ENCODE peak calls at places on chromosomes 6 and 20, in seven cellular contexts. F is HepG2, J is A549, Q is IMR-90, K is K562, V is GM12878, B is H1. R is an unnamed sample.

GRCh38 chr6:10569392-10570127 is 48.4 kb downstream of the GCNT2 start:
- DNase-seq in F (no peak), J (no peak), Q (no peak), K (no peak), V (no peak), B (no peak), R (no peak)

GRCh38 chr6:125888989-125889656 is 67.4 kb upstream of the HINT3 start:
- DNase-seq in F (peak; percentile 64), J (peak; percentile 61), Q (peak; percentile 40), K (peak; percentile 76), V (no peak), B (no peak), R (peak; percentile 24)

GRCh38 chr20:38870733-38871559 is 55.3 kb upstream of the FAM83D start:
- DNase-seq in F (no peak), J (peak; percentile 58), Q (peak; percentile 1), K (peak; percentile 54), V (no peak), B (no peak), R (peak; percentile 52)

GRCh38 chr20:43736588-43737091 is 9.8 kb upstream of the GTSF1L start:
- DNase-seq in F (no peak), J (no peak), Q (peak; percentile 10), K (peak; percentile 34), V (peak; percentile 79), B (no peak), R (no peak)

GRCh38 chr6:153727910-153728309 is 311.1 kb upstream of the OPRM1 start:
- DNase-seq in F (no peak), J (no peak), Q (no peak), K (no peak), V (no peak), B (no peak), R (no peak)

GRCh38 chr6:77181749-77182148 is 281.5 kb downstream of the HTR1B start:
- DNase-seq in F (no peak), J (no peak), Q (no peak), K (no peak), V (no peak), B (no peak), R (no peak)

GRCh38 chr20:20333866-20334265 is 34.0 kb upstream of the INSM1 start:
- DNase-seq in F (no peak), J (no peak), Q (no peak), K (no peak), V (no peak), B (no peak), R (no peak)

GRCh38 chr6:16206595-16207037 is 31.8 kb upstream of the GMPR start:
- DNase-seq in F (peak; percentile 50), J (peak; percentile 49), Q (peak; percentile 87), K (peak; percentile 79), V (no peak), B (no peak), R (peak; percentile 37)

DNA sequence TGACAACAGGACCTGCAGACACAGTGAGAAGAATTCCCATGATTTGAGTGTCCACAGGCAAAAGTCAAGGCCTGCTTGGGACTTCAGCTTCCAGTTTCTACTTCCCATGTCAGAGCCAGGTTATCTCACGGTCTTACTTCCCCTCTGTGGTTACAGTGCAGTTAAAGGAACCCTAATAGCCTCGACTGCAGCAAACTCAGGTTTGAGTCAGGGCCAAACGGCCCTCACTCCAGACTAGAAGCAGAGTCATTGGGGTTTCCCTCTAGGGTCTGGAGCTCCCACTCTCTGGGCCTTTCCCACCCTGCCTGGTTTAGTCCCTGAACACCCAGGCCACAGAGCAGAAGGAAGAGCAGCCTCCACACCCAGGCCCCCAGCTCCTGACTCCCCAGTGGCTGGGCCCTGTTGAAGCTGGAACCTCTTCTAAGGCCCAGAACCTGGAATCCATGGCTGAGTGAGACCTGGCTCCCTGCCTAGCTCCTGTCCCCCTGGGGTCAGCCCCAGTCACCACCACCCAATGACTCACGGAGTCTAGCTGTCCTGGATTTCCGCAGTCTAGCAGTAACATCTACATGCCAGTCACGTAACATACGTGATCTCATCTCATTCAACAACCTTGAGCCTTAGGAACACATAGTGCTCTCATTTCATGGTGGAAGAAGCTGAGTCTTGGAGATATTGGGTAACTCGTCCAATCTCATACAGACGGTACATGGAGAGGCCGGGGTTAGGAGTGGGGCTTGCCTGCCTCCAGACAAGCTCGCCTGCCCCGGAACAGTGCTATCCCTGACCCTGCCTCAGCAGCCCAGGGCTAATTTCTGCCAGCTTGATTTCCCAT is 9.2 kb upstream of the GHRH start:
- DNase-seq in F (peak; percentile 75), J (no peak), Q (peak; percentile 50), K (peak; percentile 55), V (peak; percentile 79), B (no peak), R (no peak)
- TF ChIP-seq CEBPB in F (peak; percentile 62), J (no peak), Q (no peak), K (no peak), V (no peak), B (no peak), R (no peak)

GRCh38 chr20:34552569-34552968 is 5.9 kb upstream of the MAP1LC3A start:
- DNase-seq in F (no peak), J (no peak), Q (no peak), K (no peak), V (no peak), B (no peak), R (no peak)

GRCh38 chr20:34547844-34548613 is 10.5 kb upstream of the MAP1LC3A start:
- DNase-seq in F (no peak), J (no peak), Q (no peak), K (no peak), V (no peak), B (no peak), R (no peak)

GRCh38 chr20:34546751-34547181 is 11.8 kb upstream of the MAP1LC3A start:
- DNase-seq in F (no peak), J (no peak), Q (no peak), K (no peak), V (no peak), B (no peak), R (no peak)

GRCh38 chr20:34549929-34550305 is 8.6 kb upstream of the MAP1LC3A start:
- DNase-seq in F (no peak), J (no peak), Q (no peak), K (no peak), V (no peak), B (no peak), R (no peak)

GRCh38 chr20:34549291-34549928 is 9.1 kb upstream of the MAP1LC3A start:
- DNase-seq in F (peak; percentile 60), J (peak; percentile 65), Q (peak; percentile 15), K (peak; percentile 63), V (no peak), B (no peak), R (peak; percentile 19)
- TF ChIP-seq CEBPB in F (no peak), J (no peak), Q (no peak), K (no peak), V (no peak), B (no peak), R (no peak)

DNA sequence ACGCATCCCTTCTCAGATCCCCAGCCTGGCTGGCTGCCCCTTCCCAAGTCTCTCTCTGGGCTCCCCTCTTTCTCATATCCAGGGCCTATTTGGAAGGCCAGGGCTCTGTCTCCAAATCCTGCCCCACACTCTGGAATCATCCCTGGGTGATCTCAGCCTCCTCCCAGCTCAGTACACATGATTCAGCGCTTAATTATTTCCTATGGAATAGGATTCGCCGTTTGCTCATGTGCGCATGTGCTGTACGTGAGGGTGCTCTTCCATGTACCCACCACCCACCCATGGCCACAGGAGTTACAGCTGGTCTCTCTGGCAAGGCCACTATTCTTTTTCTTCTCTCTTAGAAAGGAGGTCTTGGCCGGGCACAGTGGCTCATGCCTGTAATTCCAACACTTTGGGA is 81.7 kb upstream of the FOXP4 start:
- DNase-seq in F (no peak), J (no peak), Q (peak; percentile 58), K (no peak), V (no peak), B (no peak), R (no peak)
- TF ChIP-seq CEBPB in F (no peak), J (no peak), Q (no peak), K (no peak), V (no peak), B (no peak), R (no peak)

DNA sequence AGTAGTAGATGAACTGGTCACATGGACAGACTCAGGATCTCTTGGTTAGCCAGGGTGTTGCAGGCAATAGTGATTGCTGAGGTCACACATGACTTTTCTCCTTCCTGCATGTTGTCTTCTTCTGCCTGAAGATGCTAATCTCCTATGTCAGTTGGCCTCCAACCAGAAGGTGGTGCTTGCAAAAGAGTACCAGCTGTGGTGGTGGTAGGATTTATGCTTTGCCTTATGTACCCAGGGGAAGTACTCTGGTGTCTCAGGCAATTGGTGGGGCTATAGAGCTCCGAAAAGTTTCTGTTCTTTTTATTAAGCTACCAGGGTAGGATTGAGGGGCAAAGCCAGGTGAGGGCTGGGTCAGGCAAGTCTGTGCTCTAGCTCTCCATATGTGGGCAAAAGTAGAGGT is 98.5 kb downstream of the CARMIL1 start:
- DNase-seq in F (no peak), J (no peak), Q (no peak), K (no peak), V (no peak), B (no peak), R (no peak)
- TF ChIP-seq CEBPB in F (no peak), J (no peak), Q (no peak), K (no peak), V (no peak), B (no peak), R (no peak)

GRCh38 chr6:4819706-4820283 is 43.6 kb downstream of the CDYL start:
- DNase-seq in F (no peak), J (no peak), Q (peak; percentile 49), K (no peak), V (no peak), B (no peak), R (no peak)
- TF ChIP-seq CEBPB in F (no peak), J (no peak), Q (no peak), K (no peak), V (no peak), B (no peak), R (no peak)

DNA sequence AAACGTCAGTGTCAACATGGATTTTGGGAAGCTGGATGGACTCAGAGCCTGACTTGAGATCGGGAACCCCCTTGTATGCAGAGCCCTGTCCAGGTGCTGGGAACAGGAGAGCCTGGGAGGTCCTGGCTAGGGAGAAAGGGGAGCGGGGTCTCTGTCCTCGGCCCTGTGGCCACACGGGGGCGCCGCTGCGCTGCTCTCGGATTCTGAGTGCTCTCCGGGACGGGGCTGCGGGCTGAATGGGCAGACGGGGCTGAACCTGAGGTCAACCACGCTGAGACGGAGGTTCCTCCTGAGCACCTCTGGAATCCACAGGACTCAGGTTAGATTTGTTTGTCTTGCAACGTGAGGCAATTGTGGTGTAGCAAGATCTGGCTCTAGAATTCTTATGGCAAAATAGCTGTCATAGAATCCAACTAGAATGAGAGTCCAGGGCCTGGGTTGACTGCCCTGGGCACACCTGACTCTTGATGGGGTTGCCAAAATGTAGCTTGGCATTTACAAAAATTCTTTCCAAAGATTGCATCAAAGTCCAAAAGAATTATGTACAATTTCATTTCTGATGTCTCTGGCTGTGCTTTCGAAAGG is 20.6 kb upstream of the HLA-F start:
- DNase-seq in F (peak; percentile 19), J (peak; percentile 41), Q (no peak), K (peak; percentile 76), V (no peak), B (peak; percentile 61), R (peak; percentile 36)
- TF ChIP-seq CEBPB in F (no peak), J (no peak), Q (no peak), K (no peak), V (no peak), B (no peak), R (no peak)